ENCODE peak calls at places on chromosome 9, in seven cellular contexts. Y is endodermal cell; O is H54; V is stimulated activated naive CD8-positive, alpha-beta T cell treated with anti-CD3 and anti-CD28 coated beads, Interleukin-15, Interleukin-2, amounts not matched to agents 100 U/mL and 50 U/mL, for 24 hours; I is CD4-positive, alpha-beta memory T cell; G is Calu3; L is AG09309. P is an unnamed sample.

GRCh38 chr9:73154760-73155159 is 3.1 kb downstream of the ANXA1 start:
- DNase-seq in Y (no peak), O (no peak), V (no peak), I (peak; percentile 67), G (no peak), L (no peak), P (no peak)

GRCh38 chr9:12923472-12924009 is 148.7 kb downstream of the LURAP1L start:
- DNase-seq in Y (no peak), O (no peak), V (no peak), I (no peak), G (no peak), L (peak; percentile 84), P (no peak)

GRCh38 chr9:101578378-101578777 is 16.4 kb downstream of the PPP3R2 start:
- DNase-seq in Y (no peak), O (no peak), V (no peak), I (no peak), G (no peak), L (no peak), P (no peak)

GRCh38 chr9:131140112-131140511 is 14.7 kb downstream of the NUP214 start:
- DNase-seq in Y (no peak), O (no peak), V (no peak), I (no peak), G (no peak), L (no peak), P (no peak)

GRCh38 chr9:35948901-35949318 is 9.0 kb downstream of the OR2S2 start:
- DNase-seq in Y (peak; percentile 62), O (no peak), V (no peak), I (no peak), G (peak; percentile 8), L (no peak), P (no peak)

GRCh38 chr9:134571946-134572914 is 69.4 kb upstream of the COL5A1 start:
- DNase-seq in Y (peak; percentile 32), O (no peak), V (no peak), I (no peak), G (no peak), L (no peak), P (no peak)

GRCh38 chr9:124551472-124552339 is 44.5 kb upstream of the NR5A1 start:
- DNase-seq in Y (peak; percentile 90), O (peak; percentile 84), V (peak; percentile 31), I (peak; percentile 0), G (peak; percentile 48), L (no peak), P (peak; percentile 86)

GRCh38 chr9:4174781-4175180 is 125.1 kb downstream of the GLIS3 start:
- DNase-seq in Y (no peak), O (no peak), V (no peak), I (no peak), G (no peak), L (no peak), P (no peak)

GRCh38 chr9:85964526-85964925 is 23.6 kb downstream of the NAA35 start:
- DNase-seq in Y (no peak), O (no peak), V (no peak), I (no peak), G (no peak), L (no peak), P (no peak)

GRCh38 chr9:112086627-112087026 is 88.5 kb downstream of the SUSD1 start:
- DNase-seq in Y (no peak), O (no peak), V (no peak), I (no peak), G (no peak), L (no peak), P (peak; percentile 58)

GRCh38 chr9:94900222-94901018 is 173.9 kb downstream of the AOPEP start:
- DNase-seq in Y (no peak), O (peak; percentile 61), V (no peak), I (no peak), G (no peak), L (peak; percentile 95), P (no peak)

GRCh38 chr9:135275163-135275925 is 187.9 kb downstream of the OLFM1 start:
- DNase-seq in Y (no peak), O (no peak), V (no peak), I (no peak), G (no peak), L (no peak), P (no peak)

GRCh38 chr9:75198436-75198835 is 110.1 kb downstream of the OSTF1 start:
- DNase-seq in Y (peak; percentile 80), O (no peak), V (no peak), I (no peak), G (no peak), L (no peak), P (no peak)

GRCh38 chr9:133589454-133590227 is 19.5 kb downstream of the FAM163B start:
- DNase-seq in Y (peak; percentile 93), O (peak; percentile 52), V (peak; percentile 69), I (peak; percentile 22), G (no peak), L (no peak), P (no peak)

GRCh38 chr9:14294659-14295058 is 19.3 kb downstream of the NFIB start:
- DNase-seq in Y (no peak), O (no peak), V (no peak), I (no peak), G (peak; percentile 35), L (no peak), P (no peak)

GRCh38 chr9:12849486-12850010 is 74.7 kb downstream of the LURAP1L start:
- DNase-seq in Y (no peak), O (no peak), V (no peak), I (no peak), G (no peak), L (no peak), P (no peak)

GRCh38 chr9:17068671-17069070 is 66.2 kb upstream of the CNTLN start:
- DNase-seq in Y (no peak), O (no peak), V (no peak), I (no peak), G (no peak), L (no peak), P (no peak)

GRCh38 chr9:86944974-86945867 is 2.1 kb downstream of the GAS1 start:
- DNase-seq in Y (peak; percentile 77), O (no peak), V (no peak), I (no peak), G (no peak), L (no peak), P (no peak)

GRCh38 chr9:93114169-93114983 is 18.4 kb downstream of the CARD19 start:
- DNase-seq in Y (peak; percentile 73), O (no peak), V (no peak), I (no peak), G (no peak), L (no peak), P (no peak)

GRCh38 chr9:131611586-131611985 is 66.3 kb downstream of the PRRT1B start:
- DNase-seq in Y (no peak), O (no peak), V (no peak), I (no peak), G (no peak), L (no peak), P (no peak)

GRCh38 chr9:133048595-133048994 is 13.2 kb upstream of the CEL start:
- DNase-seq in Y (peak; percentile 73), O (peak; percentile 62), V (peak; percentile 19), I (peak; percentile 29), G (peak; percentile 14), L (no peak), P (peak; percentile 18)

GRCh38 chr9:72386186-72386585 is 21.2 kb upstream of the ZFAND5 start:
- DNase-seq in Y (no peak), O (no peak), V (no peak), I (no peak), G (no peak), L (no peak), P (no peak)

GRCh38 chr9:26604076-26604662 is 288.4 kb downstream of the CAAP1 start:
- DNase-seq in Y (no peak), O (no peak), V (no peak), I (no peak), G (no peak), L (no peak), P (no peak)

GRCh38 chr9:105421154-105421553 is 26.7 kb upstream of the FSD1L start:
- DNase-seq in Y (no peak), O (no peak), V (no peak), I (no peak), G (no peak), L (no peak), P (no peak)

GRCh38 chr9:13215791-13216554 is 63.5 kb downstream of the MPDZ start:
- DNase-seq in Y (no peak), O (no peak), V (no peak), I (no peak), G (no peak), L (no peak), P (no peak)

GRCh38 chr9:97705354-97705950 is 8.3 kb upstream of the XPA start:
- DNase-seq in Y (no peak), O (no peak), V (no peak), I (no peak), G (no peak), L (no peak), P (no peak)

GRCh38 chr9:104860280-104860679 is 67.7 kb downstream of the ABCA1 start:
- DNase-seq in Y (no peak), O (no peak), V (no peak), I (no peak), G (no peak), L (no peak), P (no peak)

GRCh38 chr9:16030513-16031185 is 477.8 kb downstream of the CCDC171 start:
- DNase-seq in Y (no peak), O (peak; percentile 59), V (peak; percentile 66), I (no peak), G (peak; percentile 77), L (peak; percentile 80), P (peak; percentile 74)

P was measured in COLO829.